ENCODE peak calls at places on chromosomes 4 and X, in ten cellular contexts. N is mammary epithelial cell; D is nephron progenitor cell; B is fibroblast of mammary gland; C is PC-3; J is CD4-positive, alpha-beta T cell; E is GM10248; Q is MCF 10A; K is fibroblast of the aortic adventitia; S is coronary artery. G is an unnamed sample.

GRCh38 chr4:150971901-150972300 is 43.2 kb downstream of the LRBA start:
- DNase-seq in N (no peak), D (no peak), B (no peak), C (no peak), J (no peak), E (no peak), Q (no peak), K (peak), S (no peak), G (no peak)

GRCh38 chr4:95572304-95572991 is 23.7 kb upstream of the UNC5C start:
- DNase-seq in N (peak), D (peak), B (no peak), C (peak), J (no peak), E (no peak), Q (peak), K (no peak), S (no peak), G (peak)

GRCh38 chr4:6662591-6662990 is 22.1 kb downstream of the MRFAP1 start:
- DNase-seq in N (no peak), D (no peak), B (no peak), C (no peak), J (no peak), E (no peak), Q (no peak), K (no peak), S (no peak), G (no peak)

GRCh38 chr4:1562771-1563170 is 121.3 kb downstream of the FAM53A start:
- DNase-seq in N (no peak), D (no peak), B (no peak), C (no peak), J (no peak), E (no peak), Q (no peak), K (no peak), S (no peak), G (no peak)

GRCh38 chr4:155903453-155903852 is at the start of gene TDO2:
- DNase-seq in N (no peak), D (no peak), B (peak), C (no peak), J (no peak), E (no peak), Q (no peak), K (no peak), S (no peak), G (no peak)

GRCh38 chrX:30637874-30638793 is 15.1 kb upstream of the GK start:
- DNase-seq in N (no peak), D (no peak), B (no peak), C (no peak), J (no peak), E (no peak), Q (no peak), K (no peak), S (no peak), G (no peak)

GRCh38 chr4:80079255-80079923 is 6.4 kb upstream of the ANTXR2 start:
- DNase-seq in N (no peak), D (no peak), B (no peak), C (no peak), J (no peak), E (no peak), Q (no peak), K (no peak), S (no peak), G (no peak)

GRCh38 chrX:123920065-123920785 is 41.3 kb upstream of the STAG2 start:
- DNase-seq in N (peak), D (no peak), B (peak), C (peak), J (no peak), E (no peak), Q (peak), K (peak), S (no peak), G (no peak)

GRCh38 chrX:154046262-154046771 is 26.6 kb upstream of the IRAK1 start:
- DNase-seq in N (no peak), D (no peak), B (peak), C (no peak), J (no peak), E (no peak), Q (peak), K (peak), S (no peak), G (no peak)

GRCh38 chrX:20265221-20265725 is 1.4 kb downstream of the RPS6KA3 start:
- DNase-seq in N (peak), D (peak), B (peak), C (peak), J (peak), E (peak), Q (peak), K (peak), S (peak), G (peak)

DNA sequence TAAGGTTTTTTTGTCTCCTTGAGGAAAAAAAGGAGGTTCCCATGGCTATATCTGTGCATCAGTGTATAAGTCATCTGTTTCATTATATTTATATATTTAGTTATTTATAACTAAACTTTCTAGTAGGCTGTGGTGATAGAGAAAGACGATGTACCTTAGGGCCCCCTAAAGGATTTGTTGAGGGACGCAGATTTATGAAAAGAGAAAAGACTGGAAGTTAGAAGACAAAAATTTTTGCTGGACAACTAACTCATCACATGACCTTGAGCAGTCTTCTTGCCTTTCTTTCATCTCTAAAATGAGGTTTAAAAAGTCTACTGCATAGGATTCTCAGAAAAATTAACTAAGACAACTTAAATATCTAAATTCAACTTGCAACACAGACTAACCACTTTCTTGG is 6.1 kb downstream of the GASK1B start:
- DNase-seq in N (no peak), D (no peak), B (peak), C (no peak), J (no peak), E (no peak), Q (no peak), K (peak), S (no peak), G (no peak)
- TF ChIP-seq CTCF in N (no peak), D (no peak), B (no peak), C (no peak), J (no peak), E (no peak), Q (no peak), K (no peak), S (no peak), G (no peak)

GRCh38 chr4:157012296-157012695 is 40.7 kb upstream of the PDGFC start:
- DNase-seq in N (no peak), D (no peak), B (no peak), C (no peak), J (no peak), E (no peak), Q (no peak), K (no peak), S (no peak), G (no peak)

GRCh38 chr4:157013656-157014055 is 42.1 kb upstream of the PDGFC start:
- DNase-seq in N (no peak), D (no peak), B (peak), C (peak), J (no peak), E (no peak), Q (peak), K (no peak), S (no peak), G (no peak)

GRCh38 chr4:157018920-157019490 is 47.4 kb upstream of the PDGFC start:
- DNase-seq in N (no peak), D (no peak), B (no peak), C (no peak), J (no peak), E (no peak), Q (no peak), K (no peak), S (no peak), G (no peak)

GRCh38 chr4:157012781-157013180 is 41.2 kb upstream of the PDGFC start:
- DNase-seq in N (peak), D (no peak), B (peak), C (peak), J (no peak), E (no peak), Q (peak), K (peak), S (no peak), G (no peak)

DNA sequence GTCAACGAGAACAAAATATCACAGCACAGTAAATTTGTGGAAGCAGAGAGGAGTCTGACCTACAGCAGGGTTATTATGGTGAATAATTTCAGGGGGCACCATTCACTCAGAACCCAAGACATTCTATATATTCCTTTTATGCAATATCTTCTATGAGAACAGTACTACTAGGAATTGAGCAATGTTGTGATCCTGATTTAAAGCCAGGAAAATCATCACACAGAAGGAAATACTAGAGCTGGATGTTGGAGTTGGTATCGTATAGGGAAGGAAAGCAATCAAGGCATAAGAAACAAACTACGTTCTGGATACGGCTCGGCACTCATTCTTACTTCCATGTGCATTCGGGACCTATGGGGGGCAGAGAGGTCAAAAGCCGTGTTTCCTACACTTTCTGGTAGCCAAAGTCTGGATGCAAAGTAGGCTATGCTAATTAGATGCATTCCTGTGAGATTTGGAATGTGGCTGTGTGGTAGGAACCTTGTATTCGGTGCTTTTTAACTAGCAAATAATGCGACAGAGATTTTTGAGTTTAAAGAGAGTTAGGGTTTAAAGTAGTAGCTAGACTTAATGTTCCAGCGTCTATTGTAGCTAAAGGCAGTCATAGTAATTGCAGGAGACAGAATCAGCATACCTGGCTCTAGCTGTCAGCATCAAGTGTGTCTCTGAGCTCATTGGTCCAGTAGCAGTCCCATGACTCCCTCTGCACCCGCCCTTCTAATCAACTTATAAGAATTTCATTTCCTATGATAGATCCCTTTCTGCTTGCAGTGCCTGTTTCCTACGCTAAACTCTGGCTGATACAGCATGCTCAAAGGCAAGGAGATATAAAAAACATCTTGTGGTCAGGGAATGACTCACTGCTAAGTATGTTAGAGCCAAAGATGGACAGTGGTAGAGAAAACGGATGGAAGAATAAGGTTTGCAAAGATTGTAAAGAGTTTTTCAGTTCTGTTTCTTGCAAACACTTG is 43.3 kb upstream of the PDGFC start:
- DNase-seq in N (peak), D (no peak), B (peak), C (peak), J (no peak), E (no peak), Q (peak), K (peak), S (no peak), G (peak)
- TF ChIP-seq CTCF in N (no peak), D (no peak), B (peak), C (no peak), J (no peak), E (no peak), Q (no peak), K (peak), S (no peak), G (no peak)

GRCh38 chrX:95716841-95717240 is 967.8 kb upstream of the DIAPH2 start:
- DNase-seq in N (no peak), D (no peak), B (no peak), C (no peak), J (no peak), E (no peak), Q (no peak), K (no peak), S (no peak), G (no peak)

GRCh38 chrX:95718746-95719145 is 965.9 kb upstream of the DIAPH2 start:
- DNase-seq in N (no peak), D (no peak), B (no peak), C (no peak), J (no peak), E (no peak), Q (peak), K (no peak), S (no peak), G (no peak)

GRCh38 chrX:95721011-95721410 is 963.6 kb upstream of the DIAPH2 start:
- DNase-seq in N (no peak), D (no peak), B (no peak), C (no peak), J (no peak), E (no peak), Q (no peak), K (no peak), S (no peak), G (no peak)
- TF ChIP-seq CTCF in N (no peak), D (no peak), B (no peak), C (no peak), J (no peak), E (no peak), Q (no peak), K (no peak), S (no peak), G (no peak)

GRCh38 chr4:118883861-118884260 is 4.8 kb upstream of the SYNPO2 start:
- DNase-seq in N (no peak), D (no peak), B (no peak), C (peak), J (no peak), E (no peak), Q (no peak), K (no peak), S (no peak), G (no peak)
- TF ChIP-seq CTCF in N (no peak), D (no peak), B (peak), C (peak), J (no peak), E (peak), Q (no peak), K (no peak), S (no peak), G (no peak)

GRCh38 chrX:129347291-129347690 is 176.0 kb downstream of the SMARCA1 start:
- DNase-seq in N (no peak), D (no peak), B (no peak), C (no peak), J (no peak), E (no peak), Q (no peak), K (no peak), S (no peak), G (no peak)
- TF ChIP-seq CTCF in N (peak), D (peak), B (no peak), C (no peak), J (no peak), E (no peak), Q (no peak), K (no peak), S (no peak), G (peak)